ENCODE peak calls at places on chromosomes 16 and 17, in six cellular contexts. D is HEK293T; V is stimulated activated CD8-positive, alpha-beta memory T cell treated with anti-CD3 and anti-CD28 coated beads, Interleukin-4, amount 100 ng/mL, for 24 hours; X is sciatic nerve; A is ELF-1; R is PC-9. C is an unnamed sample.
A peak's percentile ranks its signal among the peaks of the same experiment; 100 is the strongest.

GRCh38 chr17:65057520-65058075 is 1.1 kb upstream of the GNA13 start:
- DNase-seq in D (no peak), V (no peak), X (peak; percentile 70), A (peak; percentile 76), R (no peak), C (no peak)

GRCh38 chr16:88941933-88942909 is 34.8 kb downstream of the CBFA2T3 start:
- DNase-seq in D (peak; percentile 92), V (peak; percentile 34), X (no peak), A (peak; percentile 60), R (no peak), C (peak; percentile 71)

GRCh38 chr17:40121191-40121885 is 433 bp upstream of the MSL1 start:
- DNase-seq in D (peak; percentile 25), V (no peak), X (peak; percentile 79), A (peak; percentile 53), R (no peak), C (no peak)

GRCh38 chr17:78338860-78339259 is 21.0 kb downstream of the SOCS3 start:
- DNase-seq in D (no peak), V (no peak), X (no peak), A (no peak), R (peak; percentile 91), C (no peak)

GRCh38 chr17:19316756-19317358 is 45.7 kb downstream of the B9D1 start:
- DNase-seq in D (no peak), V (no peak), X (no peak), A (no peak), R (no peak), C (no peak)

GRCh38 chr17:40452074-40452787 is 9.0 kb downstream of the IGFBP4 start:
- DNase-seq in D (no peak), V (no peak), X (no peak), A (no peak), R (no peak), C (no peak)

GRCh38 chr17:76893623-76894358 is 25.6 kb downstream of the MGAT5B start:
- DNase-seq in D (no peak), V (no peak), X (no peak), A (no peak), R (no peak), C (no peak)

GRCh38 chr16:80614908-80615696 is 74.3 kb downstream of the DYNLRB2 start:
- DNase-seq in D (peak; percentile 38), V (no peak), X (no peak), A (no peak), R (no peak), C (no peak)

GRCh38 chr17:67479119-67479517 is 102.0 kb downstream of the PITPNC1 start:
- DNase-seq in D (no peak), V (no peak), X (no peak), A (no peak), R (no peak), C (no peak)

GRCh38 chr16:69513180-69513966 is 52.4 kb upstream of the NFAT5 start:
- DNase-seq in D (no peak), V (no peak), X (no peak), A (peak; percentile 50), R (peak; percentile 99), C (peak; percentile 46)

GRCh38 chr17:66644311-66644710 is 190.6 kb upstream of the CACNG5 start:
- DNase-seq in D (no peak), V (no peak), X (no peak), A (no peak), R (no peak), C (no peak)

GRCh38 chr17:5481451-5481850 is 4.5 kb downstream of the DERL2 start:
- DNase-seq in D (no peak), V (no peak), X (no peak), A (no peak), R (no peak), C (no peak)

GRCh38 chr17:58239987-58240386 is 1.6 kb downstream of the LPO start:
- DNase-seq in D (no peak), V (no peak), X (no peak), A (no peak), R (no peak), C (no peak)

GRCh38 chr17:63474174-63474913 is 2.5 kb upstream of the ACE start:
- DNase-seq in D (no peak), V (no peak), X (no peak), A (no peak), R (no peak), C (no peak)

GRCh38 chr17:76674600-76674999 is 31.0 kb upstream of the ST6GALNAC1 start:
- DNase-seq in D (peak; percentile 8), V (no peak), X (no peak), A (no peak), R (no peak), C (no peak)

GRCh38 chr16:13945734-13946490 is 26.0 kb downstream of the ERCC4 start:
- DNase-seq in D (no peak), V (no peak), X (no peak), A (no peak), R (no peak), C (no peak)

GRCh38 chr16:15682105-15682570 is 32.1 kb downstream of the NDE1 start:
- DNase-seq in D (no peak), V (peak; percentile 8), X (no peak), A (peak; percentile 68), R (peak; percentile 61), C (peak; percentile 55)

GRCh38 chr17:43356999-43357398 is 41.8 kb upstream of the ARL4D start:
- DNase-seq in D (no peak), V (no peak), X (no peak), A (no peak), R (peak; percentile 99), C (no peak)

GRCh38 chr17:76452102-76452645 is 778 bp downstream of the UBE2O start:
- DNase-seq in D (no peak), V (no peak), X (no peak), A (peak; percentile 30), R (no peak), C (no peak)

GRCh38 chr16:424033-424622 is 1.3 kb upstream of the RAB11FIP3 start:
- DNase-seq in D (no peak), V (no peak), X (no peak), A (peak; percentile 49), R (peak; percentile 80), C (no peak)

GRCh38 chr16:4521971-4522623 is 16.5 kb downstream of the CDIP1 start:
- DNase-seq in D (no peak), V (no peak), X (no peak), A (peak; percentile 32), R (no peak), C (no peak)

GRCh38 chr17:18033442-18034099 is 5.4 kb downstream of the ATPAF2 start:
- DNase-seq in D (peak; percentile 74), V (no peak), X (no peak), A (peak; percentile 73), R (peak; percentile 82), C (peak; percentile 75)

GRCh38 chr17:38749222-38750043 is 1.3 kb upstream of the PCGF2 start:
- DNase-seq in D (no peak), V (no peak), X (peak; percentile 92), A (peak; percentile 92), R (peak; percentile 83), C (peak; percentile 85)

GRCh38 chr17:330993-331701 is 21.5 kb downstream of the RPH3AL start:
- DNase-seq in D (no peak), V (no peak), X (peak; percentile 73), A (no peak), R (no peak), C (no peak)

GRCh38 chr17:7186241-7186640 is 7.1 kb upstream of the ASGR1 start:
- DNase-seq in D (peak; percentile 40), V (no peak), X (no peak), A (no peak), R (no peak), C (no peak)

GRCh38 chr17:77323413-77324171 is 182.8 kb downstream of the SEC14L1 start:
- DNase-seq in D (peak; percentile 12), V (no peak), X (peak; percentile 83), A (no peak), R (no peak), C (peak; percentile 36)

GRCh38 chr17:61284174-61284573 is 115.5 kb upstream of the TBX2 start:
- DNase-seq in D (no peak), V (no peak), X (no peak), A (peak; percentile 72), R (no peak), C (no peak)

GRCh38 chr16:75264999-75265910 is 13.8 kb upstream of the BCAR1 start:
- DNase-seq in D (peak; percentile 41), V (no peak), X (peak; percentile 71), A (no peak), R (no peak), C (peak; percentile 57)

GRCh38 chr16:83992624-83993023 is 24.6 kb downstream of the NECAB2 start:
- DNase-seq in D (no peak), V (no peak), X (no peak), A (no peak), R (no peak), C (no peak)

GRCh38 chr16:19330801-19331484 is 45.4 kb downstream of the CLEC19A start:
- DNase-seq in D (no peak), V (no peak), X (no peak), A (peak; percentile 42), R (peak; percentile 80), C (no peak)

GRCh38 chr17:78125138-78125913 is 3.2 kb downstream of the TMC6 start:
- DNase-seq in D (no peak), V (no peak), X (peak; percentile 62), A (no peak), R (no peak), C (no peak)

GRCh38 chr17:76925333-76925935 is 57.2 kb downstream of the MGAT5B start:
- DNase-seq in D (no peak), V (no peak), X (no peak), A (no peak), R (no peak), C (no peak)

GRCh38 chr17:17819561-17819995 is 17.2 kb downstream of the SREBF1 start:
- DNase-seq in D (no peak), V (peak; percentile 61), X (no peak), A (peak; percentile 69), R (peak; percentile 95), C (no peak)

GRCh38 chr16:8271344-8271743 is 319.0 kb downstream of the TMEM114 start:
- DNase-seq in D (no peak), V (no peak), X (no peak), A (no peak), R (no peak), C (no peak)

GRCh38 chr17:43010667-43011308 is 4.2 kb downstream of the IFI35 start:
- DNase-seq in D (no peak), V (no peak), X (no peak), A (no peak), R (peak; percentile 92), C (peak; percentile 71)

GRCh38 chr17:48601184-48601527 is 3.6 kb downstream of the HOXB6 start:
- DNase-seq in D (no peak), V (no peak), X (no peak), A (no peak), R (no peak), C (no peak)

GRCh38 chr17:57004944-57005579 is 27.1 kb downstream of the SCPEP1 start:
- DNase-seq in D (peak; percentile 43), V (no peak), X (no peak), A (peak; percentile 25), R (no peak), C (peak; percentile 10)

C was measured in Caco-2.